ENCODE peak calls at places on chromosomes 12 and 14, in four cellular contexts. U, I, V and E are unnamed samples.

GRCh38 chr12:75482636-75483035 is 2.1 kb downstream of the GLIPR1 start:
- DNase-seq in U (no peak), V (no peak), I (no peak), E (no peak)

GRCh38 chr12:96448287-96448686 is 41.1 kb upstream of the CFAP54 start:
- DNase-seq in V (no peak), I (no peak), U (no peak), E (no peak)

GRCh38 chr12:28144059-28144458 is 46.2 kb upstream of the CCDC91 start:
- DNase-seq in V (no peak), U (no peak), I (no peak), E (no peak)

GRCh38 chr12:7555752-7556151 is 52.2 kb upstream of the CD163 start:
- DNase-seq in U (no peak), V (no peak), I (no peak), E (peak; percentile 48)

GRCh38 chr14:75223664-75224154 is 47.3 kb upstream of the TMED10 start:
- DNase-seq in V (no peak), U (no peak), I (no peak), E (no peak)

GRCh38 chr14:74683406-74683805 is 29.5 kb downstream of the AREL1 start:
- DNase-seq in I (no peak), V (no peak), U (no peak), E (no peak)

GRCh38 chr14:65502676-65503124 is 90.2 kb downstream of the FUT8 start:
- DNase-seq in I (no peak), V (no peak), U (no peak), E (peak; percentile 3)

GRCh38 chr14:76644875-76645518 is 116.3 kb upstream of the VASH1 start:
- DNase-seq in U (peak; percentile 30), I (peak; percentile 45), V (peak; percentile 82), E (peak; percentile 27)

GRCh38 chr12:63098851-63099250 is 52.1 kb downstream of the AVPR1A start:
- DNase-seq in V (no peak), I (peak; percentile 9), U (peak; percentile 16), E (no peak)

DNA sequence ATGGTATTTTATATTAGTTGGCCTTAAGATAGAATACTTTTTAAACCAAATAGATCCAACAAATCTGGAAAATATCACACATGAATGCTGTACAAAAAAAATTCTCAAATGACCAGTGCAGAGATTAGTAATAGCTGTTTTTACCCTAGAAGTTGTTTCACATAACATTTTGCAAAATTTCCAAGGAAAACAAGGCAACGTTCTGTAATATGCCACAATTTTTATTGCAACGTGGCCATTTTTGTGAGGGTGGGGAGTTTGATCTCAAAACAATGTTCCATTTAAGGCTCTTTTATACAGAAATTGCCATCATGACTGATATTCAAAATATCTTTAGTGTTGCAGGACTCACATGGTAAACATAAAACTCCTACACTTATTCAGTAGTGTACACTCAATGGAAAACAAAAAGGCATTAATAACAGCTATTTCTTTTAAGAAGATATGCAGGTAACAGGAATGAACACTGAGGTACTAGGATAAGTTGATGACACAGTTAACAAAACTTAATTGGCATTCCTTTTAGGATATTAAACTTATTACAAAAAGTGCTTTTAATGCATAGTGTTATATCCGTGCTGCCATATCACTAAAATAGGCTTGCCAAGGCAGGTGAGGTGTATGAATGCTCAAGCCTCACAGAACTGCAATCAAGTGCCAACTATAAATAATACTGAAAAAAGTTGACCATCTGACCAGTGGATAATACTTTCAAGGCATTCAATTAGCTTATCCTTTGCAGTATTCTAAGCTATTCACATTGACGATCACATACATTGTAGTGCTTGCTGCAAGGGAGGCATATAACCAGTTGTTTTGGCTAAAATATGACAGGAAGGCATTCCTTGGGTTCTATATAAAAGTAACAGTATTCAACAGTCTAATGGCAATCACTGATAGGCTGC is 2.3 kb downstream of the CFL2 start:
- DNase-seq in V (no peak), U (no peak), I (no peak), E (no peak)
- H3K4me2 ChIP-seq in V (no peak overlapping the region), U (no peak overlapping the region), I (no peak overlapping the region), E (peak overlapping the region; percentile 30)

DNA sequence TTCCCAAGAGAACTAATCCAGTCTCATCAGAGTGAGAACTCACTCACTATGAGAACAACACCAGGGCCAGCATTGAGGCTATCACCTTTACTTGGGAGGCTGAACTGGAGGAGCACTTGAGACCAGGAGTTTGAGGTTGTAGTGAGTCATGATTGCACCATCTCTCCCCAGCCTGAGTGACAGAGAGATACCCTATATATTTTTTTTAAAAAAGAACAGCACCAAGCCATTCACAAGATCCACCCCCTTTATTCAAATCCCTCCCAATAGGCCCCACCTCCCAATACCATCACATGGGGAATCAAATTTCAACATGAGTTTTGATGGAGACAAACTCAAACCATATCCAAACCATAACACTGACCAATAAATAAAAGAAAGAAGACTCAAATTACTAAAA is 3.7 kb upstream of the TMX1 start:
- DNase-seq in V (no peak), I (no peak), U (no peak), E (no peak)
- TF ChIP-seq SRF in V (no peak), I (no peak), U (no peak), E (no peak)

DNA sequence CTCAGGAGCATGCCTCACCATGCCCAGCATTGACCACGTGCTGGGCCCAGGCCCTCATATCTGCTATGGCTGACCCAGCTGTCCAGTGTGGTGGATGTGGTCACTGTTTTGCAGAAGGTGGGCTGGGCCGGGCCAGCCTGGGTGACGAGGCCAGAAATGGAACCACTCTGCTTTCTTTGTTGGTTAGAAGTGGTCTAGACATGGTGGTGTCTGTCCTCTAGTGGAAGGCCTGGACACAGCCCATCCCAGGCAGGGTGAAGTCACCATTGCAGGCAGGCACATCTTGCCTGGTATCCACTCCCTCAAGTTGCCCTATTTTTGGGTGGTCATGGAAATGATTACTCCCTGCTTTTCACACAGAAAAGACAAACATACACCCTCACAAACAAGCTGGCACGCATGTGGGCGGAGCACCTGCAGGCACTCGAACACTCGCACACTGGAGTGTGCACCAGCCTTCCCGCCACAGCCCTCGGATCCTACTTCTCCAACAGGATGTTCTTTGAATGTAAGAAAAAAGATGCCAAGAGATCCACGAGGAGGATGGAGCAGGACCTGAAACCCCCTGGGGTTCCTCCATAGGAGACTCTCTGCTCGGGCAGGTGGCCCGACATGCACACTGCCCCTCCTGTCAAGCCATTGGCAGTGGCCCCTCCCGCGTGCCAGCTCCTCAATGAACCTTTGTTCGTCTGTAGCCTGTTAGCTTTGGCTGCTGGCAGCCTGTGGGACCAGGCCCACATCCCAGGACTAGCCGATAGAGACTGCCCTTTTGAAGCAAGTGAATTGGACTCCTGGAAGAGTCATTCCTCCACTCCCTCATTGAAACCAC is 38.4 kb downstream of the MLXIP start:
- DNase-seq in V (no peak), I (no peak), U (no peak), E (no peak)
- TF ChIP-seq CTCF in V (no peak), I (peak; percentile 20), U (peak; percentile 24), E (no peak)

DNA sequence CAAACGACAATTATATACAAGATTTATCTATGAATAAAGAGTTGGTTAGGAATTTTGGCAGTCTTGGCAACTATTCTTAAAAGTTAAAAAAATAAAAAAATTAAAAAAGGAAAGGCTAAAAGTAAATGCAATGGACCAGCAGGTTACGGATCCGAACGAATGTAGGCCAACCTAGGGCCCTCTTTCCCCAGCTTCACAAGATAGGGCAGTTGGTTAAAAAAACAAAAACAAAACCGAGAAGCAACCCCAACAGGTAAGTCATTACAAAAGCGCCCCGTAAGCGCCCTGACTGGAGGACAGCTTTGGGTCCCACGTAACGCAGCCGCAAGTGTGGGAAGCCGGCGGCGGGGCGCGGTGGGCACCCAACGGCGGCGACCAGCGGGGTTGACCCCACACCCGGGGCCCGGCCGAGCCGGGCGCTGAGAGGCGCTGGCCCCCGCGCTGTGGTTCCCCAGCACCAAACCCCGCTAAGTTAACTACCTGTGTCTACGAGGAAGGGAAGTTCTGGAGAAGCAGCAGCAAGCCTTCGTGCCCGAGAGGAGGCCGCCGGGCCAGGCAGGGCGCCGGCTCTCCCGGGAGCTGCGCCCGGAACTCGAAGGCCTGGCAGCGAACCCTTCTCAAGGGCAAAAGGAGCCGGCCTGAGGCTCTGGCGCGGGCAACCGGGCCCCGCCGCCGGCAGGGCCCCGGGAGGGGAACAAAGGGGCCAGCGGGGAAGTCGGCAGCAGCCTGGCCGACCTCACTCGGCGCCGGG is 882 bp downstream of the HECTD1 start:
- DNase-seq in I (peak; percentile 12), U (peak; percentile 50), V (peak; percentile 70), E (no peak)
- H3K4me2 ChIP-seq in I (peak overlapping the region; percentile 83), U (peak overlapping the region; percentile 82), V (peak overlapping the region; percentile 93), E (peak overlapping the region; percentile 93)

GRCh38 chr12:131773582-131774221 is 54.5 kb upstream of the MMP17 start:
- DNase-seq in I (no peak), V (no peak), U (no peak), E (no peak)
- TF ChIP-seq SRF in I (no peak), V (no peak), U (no peak), E (no peak)

GRCh38 chr12:65106948-65107347 is 14.2 kb downstream of the WIF1 start:
- DNase-seq in V (no peak), U (no peak), I (no peak), E (no peak)
- TF ChIP-seq CTCF in V (no peak), U (peak; percentile 20), I (no peak), E (peak; percentile 51)

DNA sequence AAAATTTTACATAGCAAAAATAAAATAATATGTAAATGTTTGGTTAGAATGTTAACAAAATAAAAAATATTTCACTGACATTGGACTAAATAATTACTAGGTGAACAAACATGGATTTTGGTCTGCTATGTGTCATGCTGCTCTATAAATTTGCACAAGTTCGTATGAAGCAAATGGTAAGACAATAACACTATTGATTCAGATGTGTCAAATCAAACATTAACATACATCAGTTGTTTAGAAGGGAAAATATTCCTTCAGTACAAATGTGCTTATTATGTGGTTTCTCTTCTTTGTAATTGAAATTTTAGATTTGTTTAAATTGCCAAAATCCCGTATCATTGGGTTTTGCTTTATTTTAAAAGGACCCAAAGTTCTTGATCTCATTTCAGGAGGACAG is 46.9 kb downstream of the PAWR start:
- DNase-seq in U (peak; percentile 82), V (no peak), I (no peak), E (no peak)
- H3K4me2 ChIP-seq in U (peak overlapping the region; percentile 54), V (no peak overlapping the region), I (no peak overlapping the region), E (no peak overlapping the region)

GRCh38 chr12:38782393-38782792 is 123.0 kb downstream of the CPNE8 start:
- DNase-seq in I (no peak), U (no peak), V (no peak), E (no peak)

GRCh38 chr12:38775457-38775856 is 129.9 kb downstream of the CPNE8 start:
- DNase-seq in V (no peak), U (no peak), I (no peak), E (no peak)

GRCh38 chr12:38772427-38772826 is 133.0 kb downstream of the CPNE8 start:
- DNase-seq in V (no peak), U (no peak), I (no peak), E (no peak)

GRCh38 chr12:38771871-38772270 is 133.5 kb downstream of the CPNE8 start:
- DNase-seq in V (no peak), U (no peak), I (no peak), E (no peak)

GRCh38 chr12:38776657-38777056 is 128.7 kb downstream of the CPNE8 start:
- DNase-seq in I (no peak), V (no peak), U (no peak), E (no peak)
- TF ChIP-seq SRF in I (no peak), V (no peak), U (no peak), E (no peak)